ENCODE peak calls at places on chromosome X, in seven cellular contexts. Y is left kidney, F is G401, G is nephron progenitor cell, Z is iris pigment epithelial cell, P is aorta, H is lower lobe of right lung. N is an unnamed sample.
A peak's percentile ranks its signal among the peaks of the same experiment; 100 is the strongest.

GRCh38 chrX:132068405-132068804 is 45.3 kb downstream of the STK26 start:
- DNase-seq in G (no peak), Y (no peak), F (no peak), P (no peak), Z (peak; percentile 7), H (no peak), N (no peak)

GRCh38 chrX:39904816-39905474 is 192.8 kb downstream of the BCOR start:
- DNase-seq in Y (peak; percentile 30), P (no peak), H (no peak), Z (no peak), F (no peak), G (no peak), N (no peak)

GRCh38 chrX:118694628-118695027 is 32.8 kb upstream of the IL13RA1 start:
- DNase-seq in G (no peak), P (no peak), F (no peak), Z (peak; percentile 16), H (no peak), Y (no peak), N (no peak)

GRCh38 chrX:114584434-114584943 is 603 bp downstream of the HTR2C start:
- DNase-seq in Y (peak; percentile 53), Z (no peak), F (no peak), P (peak; percentile 46), H (no peak), G (peak; percentile 70), N (no peak)

GRCh38 chrX:87392369-87392768 is 125.2 kb upstream of the KLHL4 start:
- DNase-seq in H (no peak), G (no peak), F (no peak), P (no peak), Y (peak; percentile 53), Z (no peak), N (no peak)

GRCh38 chrX:17876135-17876534 is 15.0 kb upstream of the RAI2 start:
- DNase-seq in H (no peak), G (no peak), P (no peak), F (peak; percentile 22), Z (no peak), Y (no peak), N (no peak)

GRCh38 chrX:1885116-1885515 is 270.3 kb downstream of the ASMT start:
- DNase-seq in F (no peak), G (no peak), Y (no peak), Z (no peak), H (no peak), P (no peak), N (no peak)

GRCh38 chrX:14865201-14865600 is 7.7 kb downstream of the FANCB start:
- DNase-seq in Y (no peak), F (no peak), Z (peak; percentile 61), H (no peak), P (no peak), G (no peak), N (no peak)

GRCh38 chrX:18793601-18794089 is 86.2 kb downstream of the PPEF1 start:
- DNase-seq in Y (peak; percentile 15), H (no peak), Z (no peak), F (no peak), P (no peak), G (no peak), N (no peak)

GRCh38 chrX:24672701-24673190 is 21.0 kb upstream of the POLA1 start:
- DNase-seq in Y (no peak), G (no peak), Z (no peak), H (no peak), P (no peak), F (no peak), N (no peak)

GRCh38 chrX:71870337-71871098 is 40.1 kb upstream of the NHSL2 start:
- DNase-seq in F (peak; percentile 68), Y (peak; percentile 69), G (peak; percentile 21), P (no peak), Z (no peak), H (no peak), N (no peak)

GRCh38 chrX:151870603-151871002 is 42.1 kb upstream of the MAGEA4 start:
- DNase-seq in H (no peak), Y (no peak), Z (peak; percentile 86), G (no peak), F (no peak), P (no peak), N (no peak)

GRCh38 chrX:23394421-23394820 is 59.8 kb downstream of the PTCHD1 start:
- DNase-seq in G (no peak), H (no peak), Y (no peak), F (no peak), Z (no peak), P (no peak), N (no peak)

GRCh38 chrX:12567857-12568256 is 223.4 kb upstream of the PRPS2 start:
- DNase-seq in H (no peak), F (peak; percentile 1), Z (peak; percentile 12), G (no peak), P (no peak), Y (no peak), N (no peak)

GRCh38 chrX:12949205-12949926 is 25.5 kb upstream of the TMSB4X start:
- DNase-seq in H (no peak), P (no peak), Z (peak; percentile 82), F (no peak), Y (no peak), G (no peak), N (no peak)

GRCh38 chrX:41823402-41823801 is 99.4 kb downstream of the GPR82 start:
- DNase-seq in P (no peak), G (no peak), H (no peak), F (no peak), Z (no peak), Y (no peak), N (no peak)

GRCh38 chrX:129647588-129648410 is 7.0 kb downstream of the APLN start:
- DNase-seq in G (no peak), Z (no peak), H (no peak), Y (no peak), F (no peak), P (no peak), N (no peak)

GRCh38 chrX:47573334-47574095 is 8.7 kb upstream of the TIMP1 start:
- DNase-seq in G (peak; percentile 67), Y (peak; percentile 92), H (no peak), F (no peak), P (peak; percentile 56), Z (peak; percentile 28), N (no peak)

GRCh38 chrX:119502727-119503483 is 34.7 kb downstream of the SLC25A5 start:
- DNase-seq in P (no peak), G (no peak), Y (no peak), F (peak; percentile 41), Z (peak; percentile 33), H (peak; percentile 72), N (no peak)

GRCh38 chrX:140132937-140133336 is 167.6 kb upstream of the CXorf66 start:
- DNase-seq in P (no peak), G (no peak), F (no peak), H (no peak), Y (no peak), Z (no peak), N (no peak)

GRCh38 chrX:50103866-50104566 is 96.8 kb downstream of the AKAP4 start:
- DNase-seq in H (no peak), F (no peak), G (no peak), Y (no peak), Z (peak; percentile 9), P (no peak), N (no peak)

GRCh38 chrX:46715997-46716396 is 42.9 kb downstream of the SLC9A7 start:
- DNase-seq in Z (no peak), G (no peak), H (no peak), P (no peak), F (no peak), Y (no peak), N (no peak)

GRCh38 chrX:49203536-49203935 is 3.5 kb upstream of the SYP start:
- DNase-seq in F (peak; percentile 69), P (no peak), G (no peak), Y (no peak), H (no peak), Z (no peak), N (no peak)

GRCh38 chrX:123860983-123861382 is 1.1 kb downstream of the XIAP start:
- DNase-seq in G (no peak), F (peak; percentile 24), H (no peak), P (no peak), Z (peak; percentile 30), Y (peak; percentile 10), N (no peak)

GRCh38 chrX:38220936-38221386 is 290 bp upstream of the SRPX start:
- DNase-seq in G (no peak), P (no peak), H (no peak), F (no peak), Z (no peak), Y (no peak), N (no peak)

GRCh38 chrX:13110427-13111324 is 66.3 kb upstream of the FAM9C start:
- DNase-seq in H (no peak), F (peak; percentile 8), Y (no peak), G (no peak), Z (peak; percentile 96), P (no peak), N (no peak)

GRCh38 chrX:135168533-135168932 is 2.7 kb downstream of the CT55 start:
- DNase-seq in Z (no peak), F (no peak), Y (no peak), G (no peak), P (no peak), H (no peak), N (no peak)

GRCh38 chrX:136273986-136274385 is 22.8 kb upstream of the MAP7D3 start:
- DNase-seq in Z (no peak), F (no peak), Y (no peak), G (no peak), H (no peak), P (no peak), N (no peak)

GRCh38 chrX:40514376-40514775 is 66.4 kb upstream of the ATP6AP2 start:
- DNase-seq in Y (no peak), Z (peak; percentile 48), H (no peak), P (no peak), G (no peak), F (no peak), N (no peak)

GRCh38 chrX:16469870-16470269 is 180.1 kb upstream of the S100G start:
- DNase-seq in Y (no peak), H (no peak), P (no peak), F (no peak), G (no peak), Z (no peak), N (no peak)

GRCh38 chrX:3651272-3651671 is 62.2 kb downstream of the PRKX start:
- DNase-seq in P (no peak), F (peak; percentile 35), Y (peak; percentile 12), H (no peak), G (no peak), Z (peak; percentile 43), N (no peak)

GRCh38 chrX:49260221-49260985 is 4.1 kb downstream of the FOXP3 start:
- DNase-seq in P (no peak), Y (no peak), Z (no peak), H (no peak), G (no peak), F (no peak), N (no peak)

GRCh38 chrX:150203249-150203647 is 159.9 kb upstream of the MAMLD1 start:
- DNase-seq in Z (no peak), F (no peak), H (no peak), P (no peak), Y (no peak), G (no peak), N (no peak)

GRCh38 chrX:56233100-56233499 is 944 bp downstream of the KLF8 start:
- DNase-seq in Y (peak; percentile 5), G (peak; percentile 4), H (no peak), F (peak; percentile 39), P (peak; percentile 43), Z (no peak), N (no peak)

N was measured in SIG-M5.